ENCODE peak calls at places on chromosomes 1 and 21, in nine cellular contexts. L is CD8-positive, alpha-beta memory T cell; P is left ventricle myocardium inferior; Y is H1; X is heart left ventricle; H is adrenal gland; U is OCI-LY7; D is K562; V is left lung. B is an unnamed sample.

GRCh38 chr1:183023601-183024351 is 556 bp downstream of the LAMC1 start:
- DNase-seq in L (no peak), H (peak; percentile 68), Y (no peak), P (peak; percentile 65), V (peak; percentile 91), D (peak; percentile 28), U (peak; percentile 87), X (peak; percentile 80), B (peak; percentile 83)

GRCh38 chr1:113096493-113096892 is 23.5 kb downstream of the LRIG2 start:
- DNase-seq in D (no peak), X (no peak), P (no peak), L (no peak), H (no peak), Y (no peak), V (no peak), U (no peak), B (no peak)

GRCh38 chr21:27061783-27062182 is 94.9 kb upstream of the ADAMTS5 start:
- DNase-seq in Y (no peak), H (no peak), X (no peak), U (no peak), D (no peak), V (no peak), P (no peak), L (no peak), B (no peak)

GRCh38 chr21:44969965-44970755 is 30.3 kb downstream of the SLX9 start:
- DNase-seq in D (no peak), H (peak; percentile 81), U (no peak), P (no peak), V (peak; percentile 79), L (no peak), Y (no peak), X (no peak), B (no peak)

GRCh38 chr1:29391362-29391880 is 155.1 kb downstream of the PTPRU start:
- DNase-seq in X (no peak), D (no peak), L (no peak), U (no peak), P (no peak), Y (no peak), H (no peak), V (no peak), B (no peak)

GRCh38 chr1:233443040-233443439 is 115.5 kb downstream of the MAP3K21 start:
- DNase-seq in H (peak; percentile 36), V (no peak), U (no peak), X (no peak), L (no peak), D (no peak), P (no peak), Y (no peak), B (no peak)

GRCh38 chr1:203273206-203273868 is 32.0 kb upstream of the BTG2 start:
- DNase-seq in D (peak; percentile 93), U (peak; percentile 94), L (peak; percentile 93), P (peak; percentile 85), X (peak; percentile 94), Y (peak; percentile 46), V (peak; percentile 98), H (peak; percentile 90), B (peak; percentile 91)

GRCh38 chr1:85264150-85264549 is 4.7 kb upstream of the C1orf52 start:
- DNase-seq in H (no peak), V (no peak), X (no peak), P (no peak), Y (no peak), L (no peak), U (no peak), D (no peak), B (no peak)

GRCh38 chr1:102434421-102434820 is 437.7 kb upstream of the OLFM3 start:
- DNase-seq in Y (peak; percentile 1), X (no peak), H (no peak), L (no peak), P (no peak), D (peak; percentile 51), V (no peak), U (peak; percentile 58), B (no peak)

GRCh38 chr1:245177071-245177900 is 22.5 kb downstream of the KIF26B start:
- DNase-seq in L (no peak), D (no peak), U (no peak), V (no peak), H (no peak), P (no peak), Y (no peak), X (no peak), B (no peak)

GRCh38 chr1:162028726-162029125 is 5.1 kb upstream of the OLFML2B start:
- DNase-seq in X (no peak), P (no peak), V (no peak), U (no peak), H (no peak), Y (no peak), L (no peak), D (no peak), B (no peak)

GRCh38 chr1:224623743-224624333 is 7.7 kb downstream of the CNIH3 start:
- DNase-seq in Y (no peak), L (peak; percentile 91), H (no peak), V (no peak), U (peak; percentile 17), X (no peak), D (no peak), P (no peak), B (no peak)
- H3K27ac ChIP-seq in Y (no peak overlapping the region), L (peak overlapping the region; percentile 77), H (no peak overlapping the region), V (peak overlapping the region; percentile 5), U (no peak overlapping the region), X (no peak overlapping the region), D (no peak overlapping the region), P (no peak overlapping the region), B (no peak overlapping the region)

GRCh38 chr21:22393324-22393723 is 1395.1 kb downstream of the NCAM2 start:
- DNase-seq in Y (no peak), D (no peak), H (no peak), U (no peak), V (no peak), X (no peak), L (no peak), P (no peak), B (no peak)
- H3K9me3 ChIP-seq in Y (no peaks in the 10 kb centered on the region), D (no peaks in the 10 kb centered on the region), H (no peaks in the 10 kb centered on the region), U (peaks cover 12% of the 10 kb centered on the region), V (no peaks in the 10 kb centered on the region), X (no peaks in the 10 kb centered on the region), L (no peaks in the 10 kb centered on the region), P (no peaks in the 10 kb centered on the region), B (no peaks in the 10 kb centered on the region)

DNA sequence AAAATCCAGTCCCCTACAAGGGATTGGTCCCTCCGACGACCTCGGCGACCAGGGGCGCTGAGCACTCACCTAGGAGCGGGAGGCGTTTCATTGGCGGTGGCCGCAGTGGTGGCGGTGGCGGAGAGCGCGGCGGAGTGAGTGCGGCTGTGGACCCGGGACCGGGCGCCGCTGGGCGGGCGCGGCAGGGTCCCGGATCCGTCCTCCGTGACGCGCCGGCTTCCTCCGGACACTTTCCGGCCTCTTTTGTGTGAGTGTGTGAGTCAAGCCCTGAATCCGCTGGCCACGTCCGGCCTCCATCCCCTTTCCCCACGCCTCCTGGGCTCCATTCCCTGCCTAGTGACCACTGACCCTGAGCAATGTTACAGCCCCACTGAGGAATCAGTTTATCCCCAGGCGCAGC is at the start of gene ADGRL4:
- DNase-seq in V (peak; percentile 74), X (peak; percentile 76), Y (peak; percentile 3), H (peak; percentile 14), D (no peak), U (no peak), P (peak; percentile 50), L (no peak), B (peak; percentile 77)
- H3K4me3 ChIP-seq in V (no peak within 1 kb of the TSS), X (peak within 1 kb of the TSS; percentile 65), Y (peak within 1 kb of the TSS; percentile 75), H (no peak within 1 kb of the TSS), D (no peak within 1 kb of the TSS), U (no peak within 1 kb of the TSS), P (peak within 1 kb of the TSS; percentile 64), L (no peak within 1 kb of the TSS), B (no peak within 1 kb of the TSS)

DNA sequence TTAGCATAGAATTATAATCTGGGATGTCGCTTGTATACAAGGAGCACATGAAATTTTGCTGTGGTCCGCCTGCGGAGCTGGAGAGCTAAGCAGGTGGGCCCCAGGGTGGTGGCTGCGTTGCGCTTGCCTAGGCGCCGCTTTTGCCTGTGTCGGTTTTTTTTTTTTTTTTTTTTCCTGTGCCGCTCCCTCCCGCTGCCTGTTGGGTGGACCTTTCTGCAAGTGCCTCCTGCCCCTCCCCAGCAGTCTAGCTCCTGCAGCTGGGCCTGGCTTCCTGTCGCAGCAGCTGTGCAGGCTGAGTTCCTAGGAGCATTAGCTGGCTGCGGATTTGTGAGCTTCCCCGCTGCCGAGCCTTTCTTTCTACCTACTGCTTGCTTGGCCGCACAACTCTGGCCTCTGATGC is 20.6 kb downstream of the PYHIN1 start:
- DNase-seq in P (no peak), L (no peak), D (peak; percentile 58), X (no peak), U (peak; percentile 97), Y (no peak), H (no peak), V (peak; percentile 20), B (no peak)
- H3K27ac ChIP-seq in P (no peak overlapping the region), L (no peak overlapping the region), D (no peak overlapping the region), X (no peak overlapping the region), U (peak overlapping the region; percentile 99), Y (no peak overlapping the region), H (no peak overlapping the region), V (no peak overlapping the region), B (no peak overlapping the region)

DNA sequence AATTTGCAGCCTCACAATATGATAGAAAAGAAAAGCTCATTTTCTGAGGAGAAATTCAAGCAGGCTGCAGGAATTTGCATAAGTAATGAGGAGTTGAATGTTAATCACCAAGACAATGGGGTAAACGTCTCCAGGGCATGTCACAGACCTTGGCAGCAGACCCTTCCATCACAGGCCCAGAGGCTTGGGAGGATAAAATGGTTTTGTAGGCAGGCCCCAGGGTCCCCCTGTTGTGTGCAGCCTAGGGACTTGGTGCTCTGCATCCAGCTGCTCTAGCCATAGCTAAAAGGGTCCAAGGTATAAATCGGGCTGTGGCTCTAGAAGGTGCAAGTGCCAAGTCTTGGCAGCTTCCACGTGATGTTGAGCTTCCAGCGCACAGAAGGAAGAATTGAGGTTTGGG is 112.2 kb upstream of the FMN2 start:
- DNase-seq in D (no peak), H (no peak), L (no peak), P (no peak), X (no peak), Y (no peak), V (no peak), U (no peak), B (no peak)
- H3K9me3 ChIP-seq in D (no peaks in the 10 kb centered on the region), H (no peaks in the 10 kb centered on the region), L (no peaks in the 10 kb centered on the region), P (peaks cover 33% of the 10 kb centered on the region), X (peaks cover 26% of the 10 kb centered on the region), Y (peaks cover 55% of the 10 kb centered on the region), V (no peaks in the 10 kb centered on the region), U (no peaks in the 10 kb centered on the region), B (peaks cover 6% of the 10 kb centered on the region)

DNA sequence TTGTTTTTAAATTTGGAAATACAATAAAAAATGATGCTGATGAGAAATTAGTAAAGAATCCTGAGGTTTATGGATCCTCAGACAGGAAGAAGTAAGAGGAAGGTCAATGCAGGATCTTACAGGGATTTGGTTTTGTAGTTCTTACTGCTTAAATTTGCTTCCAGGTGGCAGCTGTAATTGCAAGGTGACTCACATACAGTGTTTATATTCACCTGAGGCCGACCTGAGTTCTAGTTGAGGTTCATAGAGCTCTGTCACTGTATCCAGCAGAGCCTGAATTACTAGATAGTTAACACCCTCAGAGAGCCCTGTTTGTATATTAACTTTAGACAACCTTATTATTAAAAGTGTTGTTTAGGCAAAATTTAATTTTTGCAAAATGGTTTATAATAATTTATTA is 1.4 kb upstream of the WDR26 start:
- DNase-seq in X (no peak), U (no peak), D (peak; percentile 25), V (no peak), H (no peak), L (no peak), P (no peak), Y (no peak), B (no peak)
- H3K4me3 ChIP-seq in X (peak overlapping the region; percentile 90), U (peak overlapping the region; percentile 75), D (no peak overlapping the region), V (no peak overlapping the region), H (no peak overlapping the region), L (no peak overlapping the region), P (peak overlapping the region; percentile 91), Y (no peak overlapping the region), B (no peak overlapping the region)

B was measured in aorta.